ENCODE peak calls at places on chromosomes 16 and 17, in six cellular contexts. G is left cardiac atrium, F is LoVo, X is esophagus squamous epithelium, C is neural progenitor cell, M is putamen. V is an unnamed sample.

GRCh38 chr16:73711441-73712080 is 585.1 kb upstream of the PSMD7 start:
- DNase-seq in G (no peak), F (no peak), X (no peak), C (no peak), M (no peak), V (no peak)

GRCh38 chr17:3526971-3527370 is 30.6 kb downstream of the TRPV3 start:
- DNase-seq in G (no peak), F (no peak), X (no peak), C (no peak), M (no peak), V (no peak)

GRCh38 chr17:9241371-9241712 is 220.0 kb downstream of the NTN1 start:
- DNase-seq in G (peak), F (no peak), X (no peak), C (no peak), M (peak), V (no peak)

GRCh38 chr17:65467156-65467555 is 94.3 kb downstream of the AXIN2 start:
- DNase-seq in G (no peak), F (no peak), X (no peak), C (peak), M (no peak), V (no peak)

GRCh38 chr17:68441064-68441770 is 16.1 kb downstream of the WIPI1 start:
- DNase-seq in G (no peak), F (no peak), X (no peak), C (no peak), M (no peak), V (no peak)

GRCh38 chr16:70455910-70456309 is 1.5 kb downstream of the FCSK start:
- DNase-seq in G (no peak), F (no peak), X (no peak), C (no peak), M (no peak), V (no peak)

GRCh38 chr17:8122391-8122922 is 1.4 kb downstream of the HES7 start:
- DNase-seq in G (no peak), F (peak), X (no peak), C (peak), M (no peak), V (no peak)

GRCh38 chr16:56711862-56712261 is 18.1 kb upstream of the NUP93 start:
- DNase-seq in G (no peak), F (no peak), X (no peak), C (no peak), M (no peak), V (no peak)

GRCh38 chr16:59878999-59879398 is 1144.9 kb upstream of the GOT2 start:
- DNase-seq in G (no peak), F (no peak), X (no peak), C (no peak), M (no peak), V (peak)

GRCh38 chr16:89288577-89288844 is 71.0 kb downstream of the ZNF778 start:
- DNase-seq in G (no peak), F (no peak), X (no peak), C (no peak), M (no peak), V (no peak)

GRCh38 chr16:23254338-23254737 is 47.8 kb upstream of the SCNN1B start:
- DNase-seq in G (no peak), F (peak), X (no peak), C (peak), M (no peak), V (peak)

GRCh38 chr16:68072038-68072695 is 13.0 kb upstream of the NFATC3 start:
- DNase-seq in G (peak), F (peak), X (no peak), C (no peak), M (no peak), V (no peak)

GRCh38 chr17:27319536-27320221 is 25.8 kb downstream of the WSB1 start:
- DNase-seq in G (peak), F (no peak), X (no peak), C (no peak), M (peak), V (no peak)

GRCh38 chr17:31778538-31778937 is 80.5 kb downstream of the COPRS start:
- DNase-seq in G (no peak), F (no peak), X (no peak), C (no peak), M (no peak), V (no peak)

GRCh38 chr16:26301516-26301915 is 609.8 kb downstream of the HS3ST4 start:
- DNase-seq in G (no peak), F (no peak), X (no peak), C (no peak), M (no peak), V (no peak)

GRCh38 chr16:10597184-10597583 is 16.8 kb upstream of the EMP2 start:
- DNase-seq in G (no peak), F (no peak), X (no peak), C (no peak), M (no peak), V (no peak)

GRCh38 chr16:11955713-11956123 is 9.3 kb upstream of the TNFRSF17 start:
- DNase-seq in G (no peak), F (no peak), X (no peak), C (no peak), M (no peak), V (no peak)

GRCh38 chr17:55327225-55328088 is 62.7 kb downstream of the HLF start:
- DNase-seq in G (no peak), F (peak), X (no peak), C (no peak), M (no peak), V (peak)

GRCh38 chr17:69900829-69901228 is 174.2 kb upstream of the KCNJ16 start:
- DNase-seq in G (peak), F (no peak), X (no peak), C (no peak), M (no peak), V (no peak)

GRCh38 chr17:77083547-77083946 is 57.2 kb upstream of the SEC14L1 start:
- DNase-seq in G (no peak), F (no peak), X (no peak), C (no peak), M (no peak), V (no peak)

V was measured in Calu3.